ENCODE peak calls at places on chromosomes 13 and 19, in four cellular contexts. L is uterus, C is Peyer's patch, J is colonic mucosa. R is an unnamed sample.

GRCh38 chr13:78138756-78139155 is 220.1 kb upstream of the EDNRB start:
- DNase-seq in L (no peak), C (no peak), J (no peak), R (no peak)

GRCh38 chr19:7670150-7670784 is 1.4 kb downstream of the RETN start:
- DNase-seq in L (no peak), C (no peak), J (no peak), R (no peak)

GRCh38 chr13:37960427-37960826 is 90.9 kb upstream of the TRPC4 start:
- DNase-seq in L (no peak), C (no peak), J (no peak), R (no peak)

GRCh38 chr13:77860621-77861020 is 58.0 kb downstream of the EDNRB start:
- DNase-seq in L (no peak), C (no peak), J (no peak), R (no peak)

GRCh38 chr13:31221057-31221456 is 21.3 kb downstream of the B3GLCT start:
- DNase-seq in L (no peak), C (no peak), J (no peak), R (no peak)

GRCh38 chr19:33998739-33999345 is 173.5 kb upstream of the LSM14A start:
- DNase-seq in L (no peak), C (no peak), J (no peak), R (no peak)

GRCh38 chr13:52405767-52406494 is at the start of gene THSD1:
- DNase-seq in L (peak; percentile 52), C (no peak), J (peak; percentile 38), R (peak; percentile 6)

GRCh38 chr13:67137044-67137735 is 92.9 kb downstream of the PCDH9 start:
- DNase-seq in L (no peak), C (no peak), J (no peak), R (no peak)

GRCh38 chr13:110352735-110353134 is 45.7 kb downstream of the COL4A2 start:
- DNase-seq in L (no peak), C (no peak), J (peak; percentile 55), R (no peak)

GRCh38 chr19:12364391-12365093 is 941 bp downstream of the ZNF442 start:
- DNase-seq in L (peak; percentile 18), C (no peak), J (peak; percentile 29), R (no peak)

GRCh38 chr19:2641332-2641698 is 61.2 kb downstream of the GNG7 start:
- DNase-seq in L (no peak), C (no peak), J (no peak), R (no peak)

GRCh38 chr13:38421590-38422560 is 72.2 kb downstream of the UFM1 start:
- DNase-seq in L (no peak), C (no peak), J (no peak), R (no peak)

GRCh38 chr19:33080761-33081681 is at the start of gene GPATCH1:
- DNase-seq in L (peak; percentile 90), C (peak; percentile 90), J (peak; percentile 95), R (peak; percentile 87)

GRCh38 chr13:99639126-99639525 is 137.9 kb downstream of the TM9SF2 start:
- DNase-seq in L (no peak), C (no peak), J (no peak), R (no peak)

GRCh38 chr19:5585461-5586299 is 17.9 kb upstream of the TINCR start:
- DNase-seq in L (peak; percentile 26), C (peak; percentile 20), J (no peak), R (no peak)

GRCh38 chr13:107450931-107451330 is 764.4 kb downstream of the LIG4 start:
- DNase-seq in L (no peak), C (no peak), J (no peak), R (no peak)

GRCh38 chr19:33689886-33690285 is 68.1 kb downstream of the CHST8 start:
- DNase-seq in L (peak; percentile 10), C (no peak), J (no peak), R (no peak)

GRCh38 chr19:34145741-34146202 is 26.5 kb upstream of the LSM14A start:
- DNase-seq in L (peak; percentile 23), C (peak; percentile 28), J (peak; percentile 45), R (peak; percentile 23)

GRCh38 chr13:46183018-46183940 is 1.3 kb upstream of the LCP1 start:
- DNase-seq in L (no peak), C (no peak), J (no peak), R (no peak)

GRCh38 chr19:31220540-31220939 is 128.7 kb downstream of the TSHZ3 start:
- DNase-seq in L (no peak), C (no peak), J (no peak), R (no peak)

GRCh38 chr13:41389580-41389979 is 67.8 kb upstream of the RGCC start:
- DNase-seq in L (no peak), C (no peak), J (no peak), R (no peak)

GRCh38 chr13:110056640-110057039 is 250.3 kb downstream of the COL4A1 start:
- DNase-seq in L (no peak), C (no peak), J (no peak), R (no peak)

GRCh38 chr13:95060120-95060519 is 241.1 kb downstream of the ABCC4 start:
- DNase-seq in L (no peak), C (no peak), J (no peak), R (no peak)

GRCh38 chr19:46863818-46864629 is 3.2 kb downstream of the ARHGAP35 start:
- DNase-seq in L (no peak), C (no peak), J (no peak), R (no peak)

GRCh38 chr13:80177327-80177726 is 163.6 kb downstream of the SPRY2 start:
- DNase-seq in L (no peak), C (no peak), J (no peak), R (no peak)

GRCh38 chr13:28537149-28537548 is 42.2 kb upstream of the FLT1 start:
- DNase-seq in L (no peak), C (no peak), J (no peak), R (no peak)

GRCh38 chr13:100128838-100129237 is 39.9 kb downstream of the PCCA start:
- DNase-seq in L (no peak), C (no peak), J (no peak), R (no peak)

DNA sequence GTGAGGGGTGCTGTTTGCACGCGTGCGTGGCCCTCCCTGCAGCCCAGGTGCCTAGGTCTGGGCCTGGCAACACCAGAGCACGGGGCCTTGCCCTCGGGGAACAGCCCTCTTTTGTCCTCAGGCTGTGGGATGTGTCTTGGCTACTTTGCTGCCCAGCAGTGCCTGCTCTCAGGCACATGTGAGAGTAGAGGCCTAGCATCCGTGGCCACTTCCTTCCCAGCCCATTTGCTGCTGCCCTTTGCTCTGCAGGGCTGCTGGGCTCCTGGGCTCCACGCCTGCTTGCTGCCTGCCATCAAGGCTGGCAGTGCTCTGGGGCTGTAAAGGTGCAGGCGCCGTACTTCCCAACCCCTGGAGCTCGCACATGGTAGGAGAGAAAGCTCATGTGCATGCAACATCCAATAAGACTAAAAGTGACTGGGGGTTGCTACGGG is 46.6 kb downstream of the CAPN12 start:
- DNase-seq in L (no peak), C (no peak), J (no peak), R (no peak)
- H3K4me1 ChIP-seq in L (peaks cover 42% of the 10 kb centered on the region), C (peaks cover 100% of the 10 kb centered on the region), J (peaks cover 17% of the 10 kb centered on the region), R (peaks cover 34% of the 10 kb centered on the region)

GRCh38 chr19:16561382-16561781 is 10.8 kb downstream of the SLC35E1 start:
- DNase-seq in L (no peak), C (no peak), J (no peak), R (no peak)
- H3K36me3 ChIP-seq in L (no peaks in the 10 kb centered on the region), C (peaks cover 89% of the 10 kb centered on the region), J (no peaks in the 10 kb centered on the region), R (peaks cover 26% of the 10 kb centered on the region)

GRCh38 chr19:48329167-48329891 is 4.0 kb downstream of the EMP3 start:
- DNase-seq in L (no peak), C (peak; percentile 54), J (no peak), R (peak; percentile 24)

GRCh38 chr19:48332351-48332661 is 7.0 kb downstream of the EMP3 start:
- DNase-seq in L (no peak), C (no peak), J (no peak), R (no peak)

GRCh38 chr19:48330012-48330681 is 4.8 kb downstream of the EMP3 start:
- DNase-seq in L (peak; percentile 54), C (peak; percentile 88), J (peak; percentile 88), R (peak; percentile 87)

GRCh38 chr19:48332662-48333466 is 7.5 kb downstream of the EMP3 start:
- DNase-seq in L (peak; percentile 94), C (peak; percentile 99), J (peak; percentile 98), R (peak; percentile 94)

DNA sequence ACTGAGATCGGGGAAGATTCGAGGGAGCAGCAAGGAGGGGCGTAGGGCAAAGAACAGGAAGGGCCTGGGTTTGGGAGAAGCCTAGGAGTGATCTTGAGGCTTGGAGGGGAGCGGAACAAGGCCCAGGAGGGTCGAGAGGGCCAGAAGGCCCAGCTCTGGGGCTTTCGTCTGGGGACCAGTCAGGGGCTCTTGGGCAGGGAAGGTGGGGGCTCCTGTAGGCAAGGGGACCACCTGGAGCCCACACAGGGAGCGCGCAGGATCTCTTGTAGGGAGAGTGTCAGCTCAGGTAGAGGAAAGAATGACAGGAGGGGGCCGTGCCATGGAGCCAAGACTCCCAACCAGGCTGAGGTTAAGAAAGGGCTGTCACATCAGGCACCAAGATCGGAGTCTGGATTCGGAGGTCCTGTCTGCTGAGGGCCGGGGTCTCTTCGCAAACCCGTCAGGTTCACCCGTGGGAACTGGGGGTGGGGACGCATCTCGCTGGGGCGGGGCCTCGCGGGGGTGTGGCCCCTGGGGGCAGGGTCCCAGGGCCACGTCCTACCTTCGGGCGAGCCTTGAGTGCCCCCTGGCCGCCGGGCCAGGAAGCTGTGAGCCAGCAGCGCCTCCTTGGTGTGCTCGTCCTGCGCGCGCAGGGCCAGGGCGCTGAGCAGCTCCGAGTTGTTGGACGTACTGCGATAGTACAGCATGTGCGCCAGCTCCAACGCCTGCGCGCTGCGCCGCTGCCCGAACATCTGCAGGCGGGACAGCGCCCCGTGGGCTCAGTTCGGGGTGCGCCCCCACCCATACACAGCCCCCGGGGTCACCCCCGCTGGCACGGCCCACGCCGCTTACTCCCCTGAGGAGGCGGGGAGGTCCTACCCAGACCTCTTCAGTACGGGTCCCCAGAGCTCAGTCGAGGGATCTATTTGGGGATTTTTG is 8.4 kb downstream of the EMP3 start:
- DNase-seq in L (peak; percentile 88), C (peak; percentile 95), J (peak; percentile 97), R (peak; percentile 93)
- H3K4me1 ChIP-seq in L (peaks cover 11% of the 10 kb centered on the region), C (peaks cover 21% of the 10 kb centered on the region), J (peaks cover 10% of the 10 kb centered on the region), R (peaks cover 43% of the 10 kb centered on the region)

DNA sequence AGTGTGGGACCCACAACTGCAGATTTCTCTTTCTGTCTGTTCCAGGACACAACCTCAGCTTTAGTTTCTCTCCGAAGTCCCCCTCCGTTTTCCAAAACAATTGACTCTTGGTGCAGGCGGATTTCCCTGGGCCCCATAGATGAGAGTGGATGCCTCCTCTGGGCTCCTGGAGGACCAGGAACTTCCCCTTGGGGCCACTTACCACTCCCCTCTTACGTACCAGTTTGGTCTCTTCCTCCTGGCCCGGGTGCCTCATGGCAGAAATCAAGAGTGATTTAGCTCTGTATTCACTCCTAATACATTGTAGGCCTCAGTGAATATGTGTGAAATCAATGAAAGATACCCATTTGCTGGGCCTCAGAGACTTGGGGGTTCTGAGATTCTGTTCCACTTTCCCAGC is 34.4 kb downstream of the PPP2R1A start:
- DNase-seq in L (no peak), C (no peak), J (no peak), R (no peak)
- H3K36me3 ChIP-seq in L (no peaks in the 10 kb centered on the region), C (peaks cover 90% of the 10 kb centered on the region), J (peaks cover 34% of the 10 kb centered on the region), R (peaks cover 76% of the 10 kb centered on the region)

DNA sequence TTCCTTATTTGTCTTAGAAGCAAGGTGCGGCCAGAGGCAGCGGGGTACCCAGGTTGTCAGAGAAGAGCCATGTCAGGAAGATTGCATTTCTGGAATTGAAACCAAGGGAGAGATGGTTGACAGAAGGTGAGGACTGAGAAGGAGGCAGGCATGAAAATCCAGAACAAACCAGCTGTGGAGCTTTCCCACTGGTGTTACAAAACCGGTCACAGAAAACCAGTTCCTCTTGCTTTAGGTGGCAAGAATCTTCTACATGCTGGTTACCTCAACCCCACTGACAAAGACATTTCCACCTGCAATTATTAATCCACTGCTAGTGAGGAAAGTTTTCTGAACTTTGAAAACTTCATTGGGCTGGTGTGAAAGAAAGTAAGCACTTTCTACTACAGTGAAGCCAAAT is 64.0 kb upstream of the MED4 start:
- DNase-seq in L (no peak), C (no peak), J (no peak), R (no peak)
- H3K4me1 ChIP-seq in L (no peaks in the 10 kb centered on the region), C (peaks cover 19% of the 10 kb centered on the region), J (no peaks in the 10 kb centered on the region), R (peaks cover 43% of the 10 kb centered on the region)

R was measured in CD8-positive, alpha-beta memory T cell.